ENCODE peak calls at places on chromosomes 6 and 20, in eight cellular contexts. H is stimulated activated CD8-positive, alpha-beta memory T cell treated with anti-CD3 and anti-CD28 coated beads, Interleukin-4, amount 100 ng/mL, for 1 hour; B is RWPE2; R is HuH-7.5; A is DMS79 treated with DMSO at 0.1 percent for 48 hours; I is GM03348; N is foreskin fibroblast; M is GM13977. Y is an unnamed sample.

GRCh38 chr6:292506-293184 is 358 bp downstream of the DUSP22 start:
- DNase-seq in H (peak), B (no peak), R (peak), A (no peak), I (no peak), N (peak), M (peak), Y (no peak)

GRCh38 chr6:70312165-70312564 is 9.3 kb upstream of the COL9A1 start:
- DNase-seq in H (no peak), B (no peak), R (no peak), A (no peak), I (peak), N (peak), M (no peak), Y (no peak)

GRCh38 chr6:102907181-102907580 is 1513.7 kb downstream of the GRIK2 start:
- DNase-seq in H (no peak), B (no peak), R (no peak), A (no peak), I (no peak), N (no peak), M (no peak), Y (no peak)

GRCh38 chr20:49690899-49691620 is 22.6 kb downstream of the B4GALT5 start:
- DNase-seq in H (no peak), B (no peak), R (no peak), A (no peak), I (no peak), N (no peak), M (no peak), Y (no peak)

GRCh38 chr20:9214676-9215075 is 145.8 kb downstream of the PLCB4 start:
- DNase-seq in H (no peak), B (no peak), R (no peak), A (no peak), I (peak), N (peak), M (no peak), Y (no peak)

GRCh38 chr6:37209461-37210205 is 39.7 kb downstream of the PIM1 start:
- DNase-seq in H (no peak), B (no peak), R (no peak), A (no peak), I (no peak), N (no peak), M (no peak), Y (no peak)

GRCh38 chr20:45576995-45577394 is 2.1 kb downstream of the WFDC8 start:
- DNase-seq in H (no peak), B (no peak), R (no peak), A (no peak), I (peak), N (no peak), M (no peak), Y (no peak)

GRCh38 chr6:12950879-12951814 is 234.6 kb downstream of the PHACTR1 start:
- DNase-seq in H (no peak), B (no peak), R (no peak), A (no peak), I (no peak), N (no peak), M (no peak), Y (no peak)

GRCh38 chr6:40163924-40164323 is 229.7 kb upstream of the MOCS1 start:
- DNase-seq in H (no peak), B (no peak), R (no peak), A (no peak), I (no peak), N (no peak), M (no peak), Y (no peak)

GRCh38 chr6:14704383-14705271 is 541.2 kb upstream of the JARID2 start:
- DNase-seq in H (no peak), B (no peak), R (no peak), A (no peak), I (no peak), N (no peak), M (no peak), Y (no peak)

GRCh38 chr20:43820742-43821330 is 93.8 kb upstream of the TOX2 start:
- DNase-seq in H (no peak), B (peak), R (no peak), A (no peak), I (no peak), N (no peak), M (no peak), Y (no peak)

GRCh38 chr6:145323652-145324051 is 411.7 kb downstream of the EPM2A start:
- DNase-seq in H (no peak), B (no peak), R (no peak), A (no peak), I (no peak), N (no peak), M (no peak), Y (no peak)

GRCh38 chr6:127162808-127163207 is 44.3 kb downstream of the RSPO3 start:
- DNase-seq in H (no peak), B (no peak), R (no peak), A (no peak), I (no peak), N (peak), M (no peak), Y (no peak)

GRCh38 chr6:170284126-170284773 is 6.6 kb downstream of the DLL1 start:
- DNase-seq in H (no peak), B (peak), R (no peak), A (no peak), I (no peak), N (no peak), M (no peak), Y (no peak)

GRCh38 chr20:49672109-49672681 is 41.5 kb downstream of the B4GALT5 start:
- DNase-seq in H (no peak), B (no peak), R (no peak), A (no peak), I (no peak), N (no peak), M (no peak), Y (no peak)

GRCh38 chr6:47162793-47163192 is 120.7 kb upstream of the ADGRF1 start:
- DNase-seq in H (no peak), B (no peak), R (no peak), A (no peak), I (no peak), N (no peak), M (peak), Y (no peak)

GRCh38 chr6:13531956-13532355 is 42.4 kb upstream of the SIRT5 start:
- DNase-seq in H (no peak), B (no peak), R (no peak), A (no peak), I (no peak), N (no peak), M (no peak), Y (no peak)

GRCh38 chr20:47792021-47792618 is 6.8 kb upstream of the SULF2 start:
- DNase-seq in H (no peak), B (peak), R (no peak), A (peak), I (peak), N (peak), M (no peak), Y (no peak)

GRCh38 chr6:25579902-25580495 is 72.0 kb upstream of the SCGN start:
- DNase-seq in H (no peak), B (no peak), R (no peak), A (no peak), I (no peak), N (no peak), M (no peak), Y (no peak)

GRCh38 chr6:90907931-90908655 is 321.2 kb upstream of the MAP3K7 start:
- DNase-seq in H (no peak), B (no peak), R (no peak), A (no peak), I (no peak), N (no peak), M (no peak), Y (no peak)

GRCh38 chr20:3819413-3820047 is 817 bp upstream of the AP5S1 start:
- DNase-seq in H (no peak), B (no peak), R (no peak), A (no peak), I (no peak), N (no peak), M (no peak), Y (no peak)

GRCh38 chr20:11922561-11922960 is 4.9 kb downstream of the BTBD3 start:
- DNase-seq in H (no peak), B (no peak), R (no peak), A (peak), I (no peak), N (no peak), M (no peak), Y (no peak)

GRCh38 chr6:170529839-170530520 is 23.1 kb downstream of the PSMB1 start:
- DNase-seq in H (peak), B (no peak), R (peak), A (peak), I (peak), N (peak), M (peak), Y (no peak)

GRCh38 chr6:129575378-129576118 is 134.4 kb downstream of the ARHGAP18 start:
- DNase-seq in H (no peak), B (no peak), R (peak), A (no peak), I (peak), N (peak), M (no peak), Y (no peak)

GRCh38 chr6:34324738-34325444 is 67.6 kb downstream of the NUDT3 start:
- DNase-seq in H (no peak), B (no peak), R (no peak), A (no peak), I (peak), N (peak), M (no peak), Y (no peak)

GRCh38 chr20:7971536-7972285 is 31.5 kb upstream of the HAO1 start:
- DNase-seq in H (no peak), B (no peak), R (no peak), A (no peak), I (peak), N (no peak), M (no peak), Y (no peak)

Y was measured in activated gamma-delta T cell.